ENCODE peak calls at places on chromosomes 12 and 14, in ten cellular contexts. O, U, H, Z, M, X, A, V, P and I are unnamed samples. For H3K4me1, the result is how much of the 10 kb centered on the place peaks cover.

GRCh38 chr12:50765325-50765911 is 1.5 kb downstream of the ATF1 start:
- ATAC-seq in O (peak), U (peak), H (peak), Z (peak), M (peak), X (peak), A (no peak), V (peak), P (peak), I (no peak)

GRCh38 chr14:87261621-87262020 is 731.4 kb downstream of the GALC start:
- ATAC-seq in O (no peak), U (no peak), H (no peak), Z (no peak), M (no peak), X (no peak), A (no peak), V (no peak), P (no peak), I (no peak)

GRCh38 chr12:46752396-46752795 is 73.4 kb downstream of the SLC38A4 start:
- ATAC-seq in O (no peak), U (no peak), H (no peak), Z (no peak), M (no peak), X (peak), A (no peak), V (peak), P (no peak), I (no peak)

GRCh38 chr12:25806271-25806670 is 152.2 kb upstream of the RASSF8 start:
- ATAC-seq in O (no peak), U (no peak), H (no peak), Z (no peak), M (no peak), X (no peak), A (no peak), V (no peak), P (no peak), I (no peak)

GRCh38 chr12:5581616-5582367 is 149.9 kb downstream of the NTF3 start:
- ATAC-seq in O (no peak), U (no peak), H (no peak), Z (peak), M (no peak), X (no peak), A (no peak), V (no peak), P (no peak), I (no peak)

GRCh38 chr12:70052476-70052875 is 190.8 kb upstream of the CNOT2 start:
- ATAC-seq in O (no peak), U (no peak), H (no peak), Z (peak), M (no peak), X (no peak), A (no peak), V (no peak), P (no peak), I (peak)

GRCh38 chr12:110545812-110546211 is 37.3 kb downstream of the PPTC7 start:
- ATAC-seq in O (no peak), U (no peak), H (no peak), Z (no peak), M (no peak), X (no peak), A (no peak), V (no peak), P (no peak), I (no peak)

GRCh38 chr14:34660796-34661195 is 30.8 kb upstream of the SNX6 start:
- ATAC-seq in O (no peak), U (no peak), H (no peak), Z (no peak), M (no peak), X (no peak), A (no peak), V (no peak), P (no peak), I (no peak)

GRCh38 chr12:5014269-5014668 is 29.4 kb upstream of the KCNA5 start:
- ATAC-seq in O (no peak), U (no peak), H (no peak), Z (no peak), M (no peak), X (peak), A (no peak), V (no peak), P (no peak), I (no peak)

GRCh38 chr12:16189849-16190248 is 87.6 kb downstream of the SLC15A5 start:
- ATAC-seq in O (no peak), U (no peak), H (no peak), Z (no peak), M (no peak), X (peak), A (no peak), V (no peak), P (no peak), I (no peak)

GRCh38 chr14:69667938-69668336 is 56.5 kb downstream of the SUSD6 start:
- ATAC-seq in O (no peak), U (no peak), H (peak), Z (no peak), M (no peak), X (no peak), A (no peak), V (no peak), P (no peak), I (no peak)

GRCh38 chr14:103624860-103625259 is 4.2 kb upstream of the KLC1 start:
- ATAC-seq in O (peak), U (no peak), H (no peak), Z (peak), M (peak), X (peak), A (peak), V (peak), P (peak), I (peak)

GRCh38 chr14:74478996-74479635 is 14.0 kb downstream of the NPC2 start:
- ATAC-seq in O (no peak), U (peak), H (no peak), Z (no peak), M (no peak), X (peak), A (no peak), V (no peak), P (peak), I (no peak)

GRCh38 chr12:105280966-105281693 is 45.2 kb upstream of the APPL2 start:
- ATAC-seq in O (no peak), U (peak), H (no peak), Z (no peak), M (no peak), X (no peak), A (no peak), V (no peak), P (no peak), I (no peak)

GRCh38 chr12:111156304-111156703 is 212.6 kb downstream of the PHETA1 start:
- ATAC-seq in O (no peak), U (no peak), H (no peak), Z (no peak), M (no peak), X (no peak), A (no peak), V (no peak), P (no peak), I (no peak)

GRCh38 chr12:62621239-62621638 is 154.6 kb downstream of the MON2 start:
- ATAC-seq in O (no peak), U (no peak), H (no peak), Z (no peak), M (no peak), X (peak), A (no peak), V (no peak), P (peak), I (no peak)

GRCh38 chr12:100221523-100221922 is 20.9 kb downstream of the ACTR6 start:
- ATAC-seq in O (no peak), U (peak), H (no peak), Z (no peak), M (no peak), X (no peak), A (no peak), V (no peak), P (no peak), I (no peak)

GRCh38 chr12:24756479-24757024 is 192.3 kb downstream of the BCAT1 start:
- ATAC-seq in O (no peak), U (no peak), H (no peak), Z (no peak), M (no peak), X (no peak), A (no peak), V (no peak), P (no peak), I (no peak)

GRCh38 chr14:58829594-58829993 is 191.8 kb downstream of the DACT1 start:
- ATAC-seq in O (no peak), U (peak), H (no peak), Z (no peak), M (no peak), X (peak), A (no peak), V (no peak), P (peak), I (no peak)

GRCh38 chr14:57057803-57058202 is 210.9 kb downstream of the EXOC5 start:
- ATAC-seq in O (no peak), U (peak), H (no peak), Z (no peak), M (no peak), X (peak), A (no peak), V (no peak), P (peak), I (no peak)

GRCh38 chr14:94481468-94482131 is 5.6 kb upstream of the SERPINA9 start:
- ATAC-seq in O (no peak), U (peak), H (no peak), Z (no peak), M (no peak), X (no peak), A (no peak), V (no peak), P (peak), I (no peak)

GRCh38 chr12:100988278-100988625 is 193.7 kb downstream of the ANO4 start:
- ATAC-seq in O (no peak), U (no peak), H (no peak), Z (no peak), M (no peak), X (no peak), A (no peak), V (no peak), P (no peak), I (no peak)

GRCh38 chr14:92491782-92492181 is 21.8 kb upstream of the RIN3 start:
- ATAC-seq in O (no peak), U (no peak), H (no peak), Z (no peak), M (no peak), X (no peak), A (no peak), V (no peak), P (no peak), I (no peak)

GRCh38 chr14:75165586-75166391 is 10.6 kb downstream of the TMED10 start:
- ATAC-seq in O (no peak), U (peak), H (no peak), Z (peak), M (no peak), X (no peak), A (no peak), V (no peak), P (no peak), I (peak)

GRCh38 chr14:53412819-53413664 is 259.9 kb upstream of the DDHD1 start:
- ATAC-seq in O (no peak), U (no peak), H (no peak), Z (no peak), M (no peak), X (peak), A (no peak), V (peak), P (no peak), I (no peak)

GRCh38 chr14:22737052-22737451 is 29.4 kb upstream of the OXA1L start:
- ATAC-seq in O (no peak), U (no peak), H (peak), Z (no peak), M (no peak), X (no peak), A (no peak), V (no peak), P (no peak), I (no peak)

GRCh38 chr12:125492354-125493270 is 427.4 kb downstream of the AACS start:
- ATAC-seq in O (no peak), U (no peak), H (no peak), Z (no peak), M (no peak), X (no peak), A (peak), V (no peak), P (no peak), I (no peak)

GRCh38 chr12:69101505-69101904 is 137.9 kb upstream of the CPSF6 start:
- ATAC-seq in O (no peak), U (peak), H (no peak), Z (no peak), M (no peak), X (peak), A (no peak), V (no peak), P (peak), I (no peak)

GRCh38 chr14:72643317-72643801 is 250.5 kb downstream of the DPF3 start:
- ATAC-seq in O (no peak), U (no peak), H (no peak), Z (peak), M (peak), X (peak), A (no peak), V (no peak), P (no peak), I (no peak)

GRCh38 chr14:68368850-68369249 is 424.0 kb downstream of the ZFP36L1 start:
- ATAC-seq in O (peak), U (no peak), H (peak), Z (no peak), M (no peak), X (no peak), A (no peak), V (no peak), P (no peak), I (no peak)
- H3K4me3 ChIP-seq in O (no peak), U (no peak), H (peak), Z (no peak), M (no peak), X (no peak), A (no peak), V (no peak), P (no peak), I (no peak)

DNA sequence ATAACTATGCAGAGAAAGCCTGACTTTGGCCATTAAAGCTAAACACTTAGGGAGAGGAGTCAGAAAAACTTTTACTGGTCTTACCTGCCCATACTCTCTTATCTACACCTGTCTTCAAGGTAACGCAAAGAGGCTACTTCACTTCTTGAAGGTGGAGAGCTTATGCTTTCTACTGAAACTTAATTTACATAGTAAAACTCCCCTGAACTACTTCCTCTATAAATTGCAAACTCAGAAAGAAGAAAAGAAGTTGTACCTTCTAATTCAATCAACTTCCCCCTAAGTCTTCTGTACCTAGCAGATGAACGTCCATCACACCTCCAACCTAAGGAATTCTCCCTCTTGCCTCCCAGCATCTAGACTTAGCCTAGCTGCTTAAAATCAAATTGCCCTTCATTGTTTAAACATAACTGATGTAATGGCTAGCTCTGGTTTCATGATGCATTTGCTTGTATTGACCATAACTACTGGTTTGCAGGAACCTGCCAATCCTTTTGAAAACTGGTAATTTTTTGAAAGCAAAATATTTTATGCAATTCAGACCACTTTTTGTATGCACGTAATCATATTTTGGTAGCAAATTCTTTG is 87.7 kb downstream of the STON2 start:
- ATAC-seq in O (no peak), U (no peak), H (no peak), Z (no peak), M (no peak), X (no peak), A (no peak), V (no peak), P (no peak), I (no peak)
- H3K4me1 ChIP-seq in O (under half), U (under half), H (under half), Z (under half), M (under half), X (under half), A (under half), V (under half), P (under half), I (under half)

GRCh38 chr14:52266782-52267181 is 716 bp upstream of the PTGDR start:
- ATAC-seq in O (no peak), U (no peak), H (no peak), Z (peak), M (peak), X (no peak), A (no peak), V (no peak), P (no peak), I (no peak)

GRCh38 chr14:52268191-52269061 is 928 bp downstream of the PTGDR start:
- ATAC-seq in O (peak), U (peak), H (no peak), Z (peak), M (peak), X (peak), A (peak), V (no peak), P (peak), I (no peak)

GRCh38 chr14:52267501-52268190 is at the start of gene PTGDR:
- ATAC-seq in O (peak), U (peak), H (no peak), Z (peak), M (peak), X (peak), A (peak), V (no peak), P (peak), I (peak)

GRCh38 chr14:52271538-52271937 is 4.0 kb downstream of the PTGDR start:
- ATAC-seq in O (no peak), U (no peak), H (no peak), Z (no peak), M (no peak), X (no peak), A (no peak), V (no peak), P (no peak), I (no peak)

GRCh38 chr14:52269100-52269499 is 1.6 kb downstream of the PTGDR start:
- ATAC-seq in O (no peak), U (no peak), H (no peak), Z (no peak), M (no peak), X (no peak), A (no peak), V (no peak), P (no peak), I (no peak)
- H3K4me3 ChIP-seq in O (peak), U (no peak), H (no peak), Z (no peak), M (peak), X (peak), A (peak), V (no peak), P (peak), I (peak)

GRCh38 chr12:120366341-120366705 is 2.6 kb downstream of the MSI1 start:
- ATAC-seq in O (no peak), U (no peak), H (no peak), Z (no peak), M (no peak), X (no peak), A (no peak), V (no peak), P (no peak), I (no peak)

GRCh38 chr12:120365675-120366340 is 3.2 kb downstream of the MSI1 start:
- ATAC-seq in O (no peak), U (peak), H (no peak), Z (no peak), M (no peak), X (no peak), A (peak), V (no peak), P (peak), I (no peak)

GRCh38 chr12:120367252-120367923 is 1.6 kb downstream of the MSI1 start:
- ATAC-seq in O (no peak), U (no peak), H (no peak), Z (no peak), M (no peak), X (no peak), A (no peak), V (no peak), P (no peak), I (peak)

GRCh38 chr12:120367924-120368788 is 808 bp downstream of the MSI1 start:
- ATAC-seq in O (no peak), U (no peak), H (no peak), Z (no peak), M (no peak), X (no peak), A (no peak), V (no peak), P (peak), I (peak)

DNA sequence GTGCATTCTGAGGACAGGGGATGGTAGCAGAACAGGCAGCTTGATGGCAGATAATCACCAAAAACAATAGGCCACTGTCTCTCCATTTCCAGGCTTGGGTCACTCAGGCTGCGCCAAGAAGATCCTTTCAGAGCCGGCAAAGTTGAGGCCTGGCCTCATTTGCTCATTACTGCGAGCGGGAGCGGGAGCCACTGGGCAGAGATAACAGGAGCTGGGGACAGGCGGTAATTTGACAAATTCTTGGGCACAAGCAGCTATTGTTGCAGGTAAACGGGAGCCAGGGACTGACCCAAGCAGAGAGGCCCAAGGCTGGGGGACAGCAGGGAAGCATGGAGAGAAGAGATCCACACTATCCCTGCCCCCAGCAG is 2.1 kb downstream of the MSI1 start:
- ATAC-seq in O (no peak), U (no peak), H (no peak), Z (no peak), M (no peak), X (no peak), A (no peak), V (no peak), P (no peak), I (no peak)
- H3K4me1 ChIP-seq in O (under half), U (under half), H (under half), Z (under half), M (under half), X (under half), A (under half), V (under half), P (under half), I (under half)

GRCh38 chr12:120368789-120369475 is at the start of gene MSI1:
- ATAC-seq in O (peak), U (peak), H (no peak), Z (no peak), M (no peak), X (no peak), A (no peak), V (no peak), P (no peak), I (no peak)
- H3K4me3 ChIP-seq in O (no peak), U (peak), H (no peak), Z (peak), M (peak), X (peak), A (peak), V (no peak), P (peak), I (peak)

GRCh38 chr12:11730299-11731041 is 81.0 kb downstream of the ETV6 start:
- ATAC-seq in O (no peak), U (peak), H (peak), Z (no peak), M (no peak), X (peak), A (peak), V (no peak), P (peak), I (no peak)
- H3K4me1 ChIP-seq in O (under half), U (under half), H (under half), Z (under half), M (under half), X (under half), A (under half), V (under half), P (half or more), I (under half)

GRCh38 chr12:122081697-122082221 is 3.2 kb downstream of the MLXIP start:
- ATAC-seq in O (peak), U (peak), H (peak), Z (no peak), M (no peak), X (peak), A (peak), V (peak), P (peak), I (peak)
- H3K4me3 ChIP-seq in O (peak), U (no peak), H (peak), Z (no peak), M (peak), X (peak), A (peak), V (no peak), P (peak), I (peak)